ENCODE peak calls at places on chromosomes 16 and 17, in five cellular contexts. K, U, Q, Y and J are unnamed samples.

GRCh38 chr17:17840751-17841591 is 4.2 kb upstream of the SREBF1 start:
- DNase-seq in K (no peak), U (no peak), Y (no peak), Q (no peak), J (no peak)

GRCh38 chr16:22323173-22323997 is 26.2 kb downstream of the POLR3E start:
- DNase-seq in Q (no peak), U (no peak), Y (no peak), K (no peak), J (no peak)

GRCh38 chr17:77372444-77373297 is 231.9 kb downstream of the SEC14L1 start:
- DNase-seq in K (peak), Y (peak), U (no peak), Q (no peak), J (peak)

GRCh38 chr16:87993901-87994300 is 42.7 kb downstream of the BANP start:
- DNase-seq in Y (no peak), U (no peak), Q (no peak), K (no peak), J (no peak)

GRCh38 chr17:45394913-45395568 is 37.6 kb downstream of the ARHGAP27 start:
- DNase-seq in Y (no peak), Q (peak), U (peak), K (no peak), J (peak)

GRCh38 chr16:21253470-21253869 is 20.0 kb downstream of the ANKS4B start:
- DNase-seq in Y (no peak), Q (no peak), K (no peak), U (no peak), J (no peak)

GRCh38 chr16:57867000-57867561 is 64.8 kb upstream of the KIFC3 start:
- DNase-seq in Q (no peak), K (no peak), U (no peak), Y (peak), J (no peak)

GRCh38 chr16:86022381-86022960 is 123.5 kb downstream of the IRF8 start:
- DNase-seq in Y (peak), Q (no peak), K (no peak), U (no peak), J (no peak)

GRCh38 chr16:59478806-59479205 is 744.7 kb upstream of the GOT2 start:
- DNase-seq in Q (peak), Y (no peak), U (no peak), K (no peak), J (no peak)

GRCh38 chr16:68345351-68345810 is 34.6 kb downstream of the PRMT7 start:
- DNase-seq in K (no peak), Q (no peak), Y (no peak), U (no peak), J (no peak)

GRCh38 chr17:35972535-35972934 is 8.8 kb downstream of the CCL16 start:
- DNase-seq in Q (no peak), K (no peak), Y (no peak), U (no peak), J (no peak)

GRCh38 chr16:88368994-88369393 is 13.8 kb upstream of the ZNF469 start:
- DNase-seq in K (no peak), U (no peak), Q (no peak), Y (no peak), J (no peak)

GRCh38 chr17:68324114-68324513 is 32.8 kb downstream of the ARSG start:
- DNase-seq in K (no peak), U (no peak), Q (no peak), Y (no peak), J (no peak)

GRCh38 chr16:67730326-67730725 is 11.2 kb upstream of the GFOD2 start:
- DNase-seq in Q (no peak), U (no peak), Y (no peak), K (no peak), J (no peak)

GRCh38 chr17:39484178-39484577 is 22.9 kb downstream of the CDK12 start:
- DNase-seq in K (no peak), Q (no peak), Y (no peak), U (no peak), J (no peak)

GRCh38 chr17:28950017-28950751 is 1.1 kb downstream of the PHF12 start:
- DNase-seq in U (peak), K (peak), Q (no peak), Y (peak), J (peak)

GRCh38 chr16:2428051-2428786 is 1.0 kb upstream of the CCNF start:
- DNase-seq in Q (no peak), U (peak), K (no peak), Y (peak), J (peak)

GRCh38 chr17:9544221-9544620 is 31.4 kb downstream of the STX8 start:
- DNase-seq in U (no peak), Q (no peak), Y (no peak), K (no peak), J (no peak)

GRCh38 chr17:45648642-45649041 is 135.5 kb upstream of the CRHR1 start:
- DNase-seq in Q (no peak), U (no peak), K (no peak), Y (no peak), J (no peak)

GRCh38 chr17:74253036-74253435 is 21.0 kb upstream of the DNAI2 start:
- DNase-seq in U (no peak), Q (no peak), Y (no peak), K (no peak), J (no peak)

GRCh38 chr16:61182416-61182815 is 853.8 kb downstream of the CDH8 start:
- DNase-seq in Q (no peak), U (no peak), K (no peak), Y (no peak), J (no peak)

GRCh38 chr16:79809376-79809775 is 208.8 kb upstream of the MAF start:
- DNase-seq in Y (no peak), Q (no peak), U (no peak), K (no peak), J (no peak)

DNA sequence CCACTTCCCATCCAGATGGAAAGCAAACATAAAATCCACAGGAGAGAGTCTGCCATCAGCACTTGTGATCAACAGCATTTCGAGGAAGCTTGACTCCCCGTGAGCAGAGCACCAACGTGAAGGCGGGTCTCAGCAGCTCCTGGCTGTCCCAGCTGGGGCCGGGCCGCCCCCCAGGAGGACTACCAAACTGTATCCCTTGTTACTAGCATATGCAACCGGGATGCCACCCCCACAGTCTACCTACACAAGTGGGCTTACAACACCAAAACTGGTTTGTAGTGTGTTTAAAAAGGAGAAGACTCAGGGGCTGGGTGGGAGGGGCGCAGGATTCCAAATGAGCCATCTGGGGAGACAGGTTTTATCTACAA is 121.0 kb downstream of the SLC39A11 start:
- DNase-seq in K (no peak), U (no peak), Q (no peak), Y (no peak), J (no peak)
- H3K4me3 ChIP-seq in K (no peak), U (no peak), Q (no peak), Y (no peak), J (no peak)

GRCh38 chr17:48582750-48583069 is 4.6 kb upstream of the HOXB4 start:
- DNase-seq in K (no peak), U (no peak), Y (no peak), Q (no peak), J (no peak)
- H3K4me3 ChIP-seq in K (no peak), U (no peak), Y (peak), Q (no peak), J (no peak)

GRCh38 chr16:49281843-49282642 is 405 bp upstream of the CBLN1 start:
- DNase-seq in Q (no peak), K (no peak), Y (peak), U (peak), J (peak)

GRCh38 chr16:49281481-49281842 is at the start of gene CBLN1:
- DNase-seq in K (no peak), Y (no peak), U (no peak), Q (no peak), J (no peak)

GRCh38 chr16:49283376-49284049 is 1.9 kb upstream of the CBLN1 start:
- DNase-seq in K (no peak), Y (no peak), Q (no peak), U (no peak), J (no peak)

GRCh38 chr16:49280861-49281331 is 742 bp downstream of the CBLN1 start:
- DNase-seq in K (no peak), Y (no peak), U (no peak), Q (no peak), J (no peak)

DNA sequence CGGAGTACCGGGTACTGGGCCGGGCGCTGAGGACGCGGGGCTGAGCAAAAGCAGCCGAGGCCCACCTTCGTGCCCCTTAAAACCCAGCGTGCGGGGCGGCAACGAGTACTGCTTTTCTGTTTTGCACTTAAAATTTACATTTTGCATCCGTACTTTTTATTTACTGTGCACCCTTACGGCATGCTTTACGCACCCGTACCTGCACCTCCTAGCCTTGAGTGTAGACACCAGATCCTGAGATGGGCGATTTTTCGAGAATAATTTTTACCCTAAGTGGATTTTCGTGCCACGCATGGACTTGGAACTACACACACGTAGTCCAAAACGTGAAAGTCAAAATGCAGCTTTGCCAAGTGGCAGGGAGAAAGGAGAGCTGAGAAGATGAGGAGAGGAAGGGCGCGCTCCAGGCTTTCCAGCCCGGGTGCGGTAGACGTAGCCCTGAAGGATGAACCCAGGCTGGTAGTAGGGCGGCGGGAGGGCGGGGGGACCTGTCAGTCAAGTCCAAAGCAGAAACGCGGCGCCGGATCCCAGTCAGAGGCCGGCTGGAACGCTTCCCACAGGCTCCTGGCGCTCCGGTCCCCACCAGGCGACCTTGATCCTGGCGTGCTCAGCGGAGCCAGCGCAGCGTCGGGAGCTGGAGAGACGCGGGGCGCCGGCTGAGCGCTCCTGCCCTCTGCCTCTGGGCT is 1.2 kb upstream of the CBLN1 start:
- DNase-seq in Q (no peak), Y (no peak), U (no peak), K (no peak), J (peak)
- H3K4me3 ChIP-seq in Q (no peak), Y (peak), U (peak), K (no peak), J (peak)

GRCh38 chr17:41532947-41533570 is 5.0 kb upstream of the KRT19 start:
- DNase-seq in Y (no peak), Q (no peak), K (no peak), U (no peak), J (no peak)

GRCh38 chr17:41528959-41529353 is 848 bp upstream of the KRT19 start:
- DNase-seq in Y (no peak), Q (no peak), K (no peak), U (no peak), J (no peak)

GRCh38 chr17:41529491-41529915 is 1.4 kb upstream of the KRT19 start:
- DNase-seq in Q (no peak), K (no peak), Y (no peak), U (no peak), J (no peak)

GRCh38 chr17:41531993-41532392 is 3.9 kb upstream of the KRT19 start:
- DNase-seq in K (no peak), Y (no peak), U (no peak), Q (no peak), J (no peak)

DNA sequence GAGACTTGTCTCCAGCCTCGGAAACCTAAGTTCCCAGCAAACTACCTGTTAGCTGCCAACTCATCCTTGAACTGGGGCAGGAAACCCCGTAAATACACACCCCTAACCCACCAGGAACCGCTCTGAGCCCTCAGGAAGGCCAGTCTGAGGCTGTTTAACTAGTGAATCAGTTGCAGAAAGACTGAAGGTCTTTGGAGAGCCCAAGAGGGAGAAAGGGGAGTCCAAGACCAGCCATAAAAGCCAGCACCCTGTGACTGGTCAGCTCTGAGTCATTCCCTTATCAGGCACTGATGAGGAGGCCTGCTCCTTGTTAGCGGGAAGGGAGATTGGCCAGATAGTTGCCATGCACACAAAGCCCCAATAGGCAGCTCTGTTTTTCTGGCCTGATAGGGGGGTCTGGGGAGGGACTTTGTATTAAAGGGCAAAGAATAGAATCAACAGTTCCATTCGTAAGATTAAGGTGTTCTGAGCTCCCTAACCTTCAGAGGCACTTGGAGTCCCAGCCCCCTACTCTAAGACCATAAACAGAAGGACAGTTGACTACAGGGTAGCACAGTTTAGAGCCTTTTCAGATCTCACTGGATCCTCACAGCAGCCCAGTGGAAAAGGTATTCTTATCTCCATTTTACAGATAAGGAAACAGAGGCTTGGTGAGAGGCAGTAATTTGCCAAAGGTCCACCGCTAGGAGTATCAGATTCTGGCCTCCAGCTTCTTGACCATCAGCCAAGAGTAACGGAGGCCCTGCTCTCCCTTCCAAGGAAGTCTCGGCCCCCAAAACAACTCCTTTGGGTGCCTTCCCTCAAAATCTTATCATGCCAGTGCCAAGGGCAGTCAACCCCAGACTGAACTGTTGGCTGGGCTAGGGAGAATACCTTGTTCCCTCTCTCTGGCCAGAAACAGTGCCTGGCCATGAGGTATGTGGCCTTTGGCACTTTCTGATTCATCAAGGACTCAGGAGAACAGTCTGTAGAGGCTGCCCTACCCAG is 2.2 kb upstream of the KRT19 start:
- DNase-seq in Y (no peak), U (peak), Q (peak), K (no peak), J (peak)
- H3K4me3 ChIP-seq in Y (no peak), U (no peak), Q (no peak), K (no peak), J (no peak)

GRCh38 chr16:12093902-12094301 is 117.4 kb downstream of the SNX29 start:
- DNase-seq in Q (no peak), K (no peak), Y (no peak), U (no peak), J (no peak)

GRCh38 chr16:12096162-12096781 is 119.7 kb downstream of the SNX29 start:
- DNase-seq in Y (peak), K (no peak), U (no peak), Q (no peak), J (no peak)

GRCh38 chr16:12096828-12097522 is 120.4 kb downstream of the SNX29 start:
- DNase-seq in Q (no peak), K (no peak), Y (peak), U (no peak), J (no peak)

GRCh38 chr16:12094537-12095265 is 118.2 kb downstream of the SNX29 start:
- DNase-seq in K (no peak), Q (no peak), Y (no peak), U (no peak), J (peak)

DNA sequence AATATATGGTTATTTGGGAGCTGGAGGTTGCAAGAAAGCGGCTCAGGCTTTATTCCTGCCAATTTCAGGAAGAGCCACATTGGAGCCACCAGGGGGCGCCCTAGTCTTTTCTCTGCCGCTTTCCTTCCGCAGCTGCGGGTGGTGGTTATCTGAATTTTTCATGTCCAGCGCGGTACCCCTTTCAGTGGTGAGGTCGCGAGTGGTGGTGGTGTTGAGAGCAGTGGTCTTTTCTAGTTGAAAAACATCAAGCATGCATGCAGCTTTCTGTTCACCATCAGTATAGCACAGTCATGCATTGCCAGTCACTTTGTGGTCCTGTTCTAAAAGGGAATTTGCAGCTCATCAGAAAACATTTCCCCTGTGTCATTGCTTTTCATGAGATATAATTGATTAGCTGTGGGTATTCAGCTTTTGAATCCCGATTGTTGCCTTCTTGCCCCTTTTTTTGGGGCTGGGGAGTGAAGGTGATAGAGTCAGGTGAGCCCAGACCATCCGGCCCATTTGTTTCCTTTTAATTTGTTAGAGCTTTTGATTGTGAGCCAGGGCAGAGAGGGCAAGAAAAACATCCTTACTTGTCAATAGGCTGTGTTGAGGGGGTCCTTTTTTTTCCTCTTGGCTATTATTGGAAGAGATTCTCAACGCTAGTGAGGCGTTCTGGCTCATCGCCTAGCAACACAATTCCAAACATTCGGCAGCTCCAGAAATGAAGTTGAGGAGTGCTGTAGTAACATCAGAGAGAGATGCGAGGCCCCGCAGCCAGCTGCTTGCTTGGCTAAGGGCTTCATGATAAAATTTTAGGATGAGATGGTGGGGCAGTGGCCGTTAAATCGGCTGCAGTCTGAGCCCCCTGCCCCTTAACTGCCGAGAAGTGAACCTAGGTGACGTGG is 119.0 kb downstream of the SNX29 start:
- DNase-seq in U (peak), Y (no peak), K (no peak), Q (no peak), J (peak)
- H3K4me3 ChIP-seq in U (no peak), Y (peak), K (peak), Q (no peak), J (no peak)

GRCh38 chr16:84093120-84093878 is 23.4 kb downstream of the MBTPS1 start:
- DNase-seq in U (no peak), K (no peak), Y (no peak), Q (no peak), J (no peak)

GRCh38 chr16:84088695-84089395 is 27.9 kb downstream of the MBTPS1 start:
- DNase-seq in K (peak), U (peak), Y (no peak), Q (no peak), J (no peak)

GRCh38 chr16:84087461-84088151 is 29.1 kb downstream of the MBTPS1 start:
- DNase-seq in U (no peak), Y (no peak), K (no peak), Q (no peak), J (no peak)

GRCh38 chr16:84091460-84091859 is 25.3 kb downstream of the MBTPS1 start:
- DNase-seq in Q (no peak), Y (no peak), U (no peak), K (no peak), J (no peak)

GRCh38 chr16:84090212-84090611 is 26.5 kb downstream of the MBTPS1 start:
- DNase-seq in U (no peak), Q (no peak), K (no peak), Y (no peak), J (no peak)
- H3K4me3 ChIP-seq in U (no peak), Q (no peak), K (no peak), Y (no peak), J (no peak)